ENCODE peak calls at places on chromosomes 11 and 22, in ten cellular contexts. Z, M, J, T, K, H, D, R, U and E are unnamed samples.

GRCh38 chr11:6757373-6757967 is 14.3 kb downstream of the OR2AG2 start:
- DNase-seq in U (no peak), D (peak), Z (peak), K (peak), H (no peak), T (peak), J (peak), M (peak), R (peak), E (peak)

GRCh38 chr11:17767301-17767885 is 32.8 kb downstream of the KCNC1 start:
- DNase-seq in T (no peak), Z (no peak), H (no peak), K (no peak), J (no peak), D (no peak), M (no peak), R (no peak), U (no peak), E (peak)

GRCh38 chr11:102933627-102934026 is 21.9 kb downstream of the MMP13 start:
- DNase-seq in Z (no peak), D (no peak), R (no peak), J (no peak), H (no peak), U (no peak), K (no peak), T (no peak), M (no peak), E (no peak)

GRCh38 chr11:118258410-118258809 is 5.7 kb downstream of the MPZL2 start:
- DNase-seq in J (no peak), K (no peak), Z (no peak), T (no peak), M (peak), H (no peak), U (no peak), R (no peak), D (no peak), E (peak)

GRCh38 chr11:1226226-1226961 is 3.5 kb downstream of the MUC5B start:
- DNase-seq in J (no peak), M (no peak), H (no peak), D (no peak), T (no peak), U (no peak), Z (peak), R (no peak), K (no peak), E (no peak)

GRCh38 chr11:1073261-1073724 is 1.4 kb upstream of the MUC2 start:
- DNase-seq in K (peak), M (peak), D (no peak), U (no peak), Z (no peak), J (peak), T (no peak), H (no peak), R (no peak), E (no peak)

GRCh38 chr11:65454696-65455456 is 32.3 kb downstream of the NEAT1 start:
- DNase-seq in J (peak), T (peak), R (peak), U (no peak), D (peak), K (peak), M (peak), Z (peak), H (no peak), E (peak)

GRCh38 chr11:124763156-124763947 is 1.3 kb upstream of the ESAM start:
- DNase-seq in T (peak), K (peak), D (peak), J (peak), H (no peak), R (peak), Z (peak), U (no peak), M (peak), E (peak)

GRCh38 chr11:76206327-76207081 is at the start of gene WNT11:
- DNase-seq in Z (no peak), R (peak), H (no peak), M (no peak), D (peak), K (no peak), T (peak), J (peak), U (no peak), E (peak)

GRCh38 chr11:3219281-3219892 is 774 bp upstream of the MRGPRG start:
- DNase-seq in D (no peak), J (no peak), T (no peak), R (no peak), U (no peak), M (no peak), K (no peak), H (no peak), Z (no peak), E (no peak)

GRCh38 chr22:20905415-20906386 is 11.5 kb upstream of the CRKL start:
- DNase-seq in Z (no peak), J (no peak), T (no peak), D (no peak), R (no peak), H (no peak), K (no peak), U (no peak), M (peak), E (no peak)

GRCh38 chr11:8779107-8779506 is 96.5 kb downstream of the RPL27A start:
- DNase-seq in M (no peak), J (no peak), T (no peak), K (no peak), U (no peak), D (no peak), Z (no peak), H (no peak), R (no peak), E (no peak)

GRCh38 chr11:100684101-100685065 is 2.7 kb upstream of the ARHGAP42 start:
- DNase-seq in H (no peak), R (peak), T (no peak), D (no peak), M (no peak), K (no peak), J (no peak), Z (no peak), U (peak), E (no peak)

GRCh38 chr22:43637861-43638260 is 174.2 kb downstream of the EFCAB6 start:
- DNase-seq in J (no peak), H (no peak), U (no peak), D (no peak), M (no peak), K (no peak), T (no peak), R (no peak), Z (no peak), E (no peak)

GRCh38 chr11:113725411-113725810 is 19.3 kb upstream of the TMPRSS5 start:
- DNase-seq in H (no peak), R (no peak), Z (no peak), D (no peak), J (no peak), K (no peak), U (no peak), M (no peak), T (no peak), E (no peak)